ENCODE peak calls at places on chromosomes 6 and 20, in nine cellular contexts. D, X, N, S, L, F, Y, W and T are unnamed samples.

GRCh38 chr6:53458097-53458866 is 86.6 kb downstream of the GCLC start:
- DNase-seq in D (no peak), X (no peak), N (no peak), S (no peak), L (no peak), F (no peak), Y (no peak), W (no peak), T (peak)

GRCh38 chr6:47268572-47269187 is 41.0 kb downstream of the TNFRSF21 start:
- DNase-seq in D (no peak), X (no peak), N (no peak), S (no peak), L (no peak), F (no peak), Y (no peak), W (no peak), T (no peak)

GRCh38 chr6:167141667-167142432 is 15.9 kb downstream of the GPR31 start:
- DNase-seq in D (no peak), X (no peak), N (peak), S (no peak), L (peak), F (no peak), Y (no peak), W (peak), T (peak)

GRCh38 chr20:21173496-21174025 is 47.7 kb downstream of the KIZ start:
- DNase-seq in D (no peak), X (no peak), N (no peak), S (no peak), L (peak), F (peak), Y (no peak), W (no peak), T (no peak)

GRCh38 chr20:16283978-16284377 is 289.3 kb downstream of the KIF16B start:
- DNase-seq in D (no peak), X (no peak), N (peak), S (no peak), L (no peak), F (no peak), Y (no peak), W (no peak), T (no peak)

GRCh38 chr6:7243188-7243942 is 69.6 kb downstream of the SSR1 start:
- DNase-seq in D (no peak), X (peak), N (peak), S (no peak), L (peak), F (peak), Y (peak), W (peak), T (no peak)

GRCh38 chr6:90216081-90216977 is 80.3 kb downstream of the BACH2 start:
- DNase-seq in D (peak), X (no peak), N (peak), S (no peak), L (no peak), F (peak), Y (peak), W (peak), T (peak)

GRCh38 chr6:7236312-7237209 is 76.4 kb downstream of the SSR1 start:
- DNase-seq in D (no peak), X (no peak), N (no peak), S (no peak), L (no peak), F (no peak), Y (no peak), W (no peak), T (no peak)

GRCh38 chr6:128413291-128413690 is 107.1 kb downstream of the PTPRK start:
- DNase-seq in D (no peak), X (no peak), N (no peak), S (no peak), L (no peak), F (no peak), Y (no peak), W (no peak), T (no peak)

GRCh38 chr20:35145141-35145564 is 2.0 kb downstream of the EDEM2 start:
- DNase-seq in D (peak), X (peak), N (peak), S (peak), L (peak), F (peak), Y (peak), W (peak), T (no peak)

GRCh38 chr6:144778773-144779531 is 493.8 kb downstream of the UTRN start:
- DNase-seq in D (no peak), X (no peak), N (no peak), S (no peak), L (no peak), F (no peak), Y (no peak), W (no peak), T (no peak)

GRCh38 chr6:68880050-68880449 is 245.0 kb downstream of the ADGRB3 start:
- DNase-seq in D (no peak), X (no peak), N (no peak), S (no peak), L (no peak), F (no peak), Y (no peak), W (no peak), T (no peak)

GRCh38 chr6:57257911-57258541 is 35.9 kb upstream of the RAB23 start:
- DNase-seq in D (no peak), X (peak), N (no peak), S (no peak), L (peak), F (peak), Y (peak), W (no peak), T (no peak)

GRCh38 chr6:147660334-147661311 is 152.1 kb downstream of the SAMD5 start:
- DNase-seq in D (no peak), X (no peak), N (no peak), S (no peak), L (no peak), F (no peak), Y (no peak), W (no peak), T (no peak)

GRCh38 chr6:2127484-2127911 is 117.9 kb downstream of the GMDS start:
- DNase-seq in D (peak), X (no peak), N (no peak), S (no peak), L (peak), F (no peak), Y (no peak), W (no peak), T (peak)

GRCh38 chr20:50274570-50275430 is 84.2 kb downstream of the CEBPB start:
- DNase-seq in D (peak), X (no peak), N (peak), S (no peak), L (no peak), F (no peak), Y (no peak), W (no peak), T (no peak)

GRCh38 chr20:49798718-49799117 is 13.9 kb upstream of the SLC9A8 start:
- DNase-seq in D (no peak), X (no peak), N (no peak), S (no peak), L (no peak), F (no peak), Y (no peak), W (no peak), T (no peak)

GRCh38 chr20:45890077-45890996 is 671 bp downstream of the NEURL2 start:
- DNase-seq in D (peak), X (peak), N (peak), S (peak), L (peak), F (peak), Y (peak), W (peak), T (peak)

GRCh38 chr20:35978041-35978513 is 9.7 kb downstream of the CNBD2 start:
- DNase-seq in D (peak), X (no peak), N (no peak), S (no peak), L (peak), F (peak), Y (peak), W (no peak), T (no peak)

GRCh38 chr20:23103284-23104018 is 17.3 kb upstream of the CD93 start:
- DNase-seq in D (no peak), X (no peak), N (no peak), S (no peak), L (peak), F (no peak), Y (no peak), W (no peak), T (no peak)

GRCh38 chr20:23105193-23105592 is 19.1 kb upstream of the CD93 start:
- DNase-seq in D (no peak), X (no peak), N (no peak), S (no peak), L (no peak), F (no peak), Y (no peak), W (no peak), T (no peak)

GRCh38 chr20:23108871-23109270 is 22.7 kb upstream of the CD93 start:
- DNase-seq in D (no peak), X (no peak), N (no peak), S (no peak), L (no peak), F (no peak), Y (no peak), W (no peak), T (no peak)

GRCh38 chr20:23101696-23102095 is 15.6 kb upstream of the CD93 start:
- DNase-seq in D (no peak), X (no peak), N (no peak), S (no peak), L (no peak), F (no peak), Y (no peak), W (no peak), T (no peak)

DNA sequence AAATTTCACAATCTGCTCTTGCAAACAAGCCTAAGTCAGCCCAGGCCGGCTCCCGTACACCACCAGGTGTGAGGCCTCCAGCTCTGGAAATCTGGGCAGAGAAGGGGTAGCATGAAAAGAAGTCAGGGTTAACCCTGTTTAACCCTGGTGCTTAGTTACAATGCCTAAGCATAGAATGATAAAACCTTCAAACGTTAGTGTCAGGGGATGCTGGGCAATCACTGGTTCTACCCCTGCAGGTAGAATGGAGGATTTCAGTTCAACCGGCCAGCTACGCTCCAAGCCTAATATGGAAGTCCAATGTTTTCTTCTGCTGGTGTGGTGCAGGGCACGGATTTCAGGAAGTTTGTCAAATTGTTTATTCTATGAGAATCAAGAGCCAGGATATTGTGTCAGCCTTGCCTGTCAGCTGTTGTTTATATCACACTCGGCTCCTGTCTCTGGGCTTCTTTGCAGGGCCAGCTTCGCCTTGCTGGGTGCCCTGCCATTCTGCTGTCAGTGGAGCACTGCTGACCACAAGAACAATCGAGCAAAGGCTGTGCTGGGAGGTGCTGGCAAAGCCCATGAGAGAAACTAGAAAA is 20.2 kb upstream of the CD93 start:
- DNase-seq in D (no peak), X (no peak), N (peak), S (no peak), L (peak), F (peak), Y (no peak), W (no peak), T (no peak)
- TF ChIP-seq CTCF in D (no peak), X (peak), N (no peak), S (no peak), L (peak), F (no peak), Y (no peak), W (no peak), T (no peak)

DNA sequence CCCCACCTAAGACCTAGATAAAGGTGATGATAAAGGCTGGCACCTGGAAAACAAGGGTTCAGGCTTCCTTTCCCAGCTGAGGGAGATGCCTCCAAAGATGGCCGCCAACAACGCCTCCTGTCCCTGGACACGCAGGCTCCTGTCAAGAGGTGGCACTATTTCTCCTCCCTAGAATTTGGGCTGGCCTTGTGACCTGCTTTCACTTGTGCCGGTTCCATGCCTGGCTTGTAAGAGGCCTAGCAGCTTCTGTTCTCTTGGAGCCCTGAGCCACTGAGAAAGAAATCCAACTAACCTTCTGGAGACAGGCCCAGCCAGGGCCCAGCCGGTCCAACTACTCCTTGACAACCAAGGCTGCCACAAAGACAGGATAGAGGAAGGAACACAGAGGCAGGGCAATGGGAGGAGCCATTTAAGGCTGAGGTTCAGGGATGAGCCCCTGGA is 60.2 kb upstream of the RALY start:
- DNase-seq in D (peak), X (peak), N (peak), S (peak), L (peak), F (peak), Y (peak), W (peak), T (no peak)
- TF ChIP-seq CTCF in D (no peak), X (peak), N (peak), S (peak), L (peak), F (peak), Y (peak), W (no peak), T (no peak)

DNA sequence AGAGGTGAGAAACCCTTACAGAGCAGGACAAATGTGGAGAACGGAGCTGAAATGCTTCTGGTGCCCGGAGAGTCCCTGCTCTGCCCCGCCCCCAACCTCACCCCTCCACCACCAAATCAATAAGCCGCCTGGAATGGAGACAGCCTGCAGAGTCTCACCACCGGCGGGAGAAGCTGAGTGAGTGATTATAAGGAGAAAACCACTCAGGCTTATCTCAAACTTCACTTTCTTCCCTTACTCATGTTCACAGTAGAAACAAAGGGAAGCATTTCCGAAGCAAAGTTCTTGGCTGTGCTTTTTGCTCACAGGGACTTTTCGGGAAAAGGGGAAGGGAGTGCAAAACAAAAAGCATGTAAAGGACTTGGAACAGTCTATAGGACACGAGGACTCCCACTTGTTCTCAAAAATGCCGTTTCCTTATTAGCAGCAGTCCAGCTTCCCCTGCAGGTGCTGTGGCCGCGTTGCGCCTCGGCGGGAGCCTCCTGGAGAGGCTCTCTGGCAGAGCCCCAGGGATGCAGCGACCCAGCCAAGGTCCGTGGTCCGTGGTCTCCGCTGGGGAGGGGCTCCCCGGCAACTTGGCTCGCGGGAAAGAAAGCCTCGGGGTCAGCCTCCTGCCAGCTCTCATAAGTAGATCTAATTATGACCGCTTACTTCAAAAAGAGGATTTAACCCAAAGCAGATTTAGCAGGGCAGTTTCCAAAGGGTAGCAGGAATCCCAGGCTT is 64.8 kb upstream of the TMEM30A start:
- DNase-seq in D (no peak), X (peak), N (peak), S (no peak), L (peak), F (peak), Y (no peak), W (no peak), T (no peak)
- TF ChIP-seq CTCF in D (no peak), X (peak), N (no peak), S (peak), L (peak), F (no peak), Y (no peak), W (no peak), T (no peak)

GRCh38 chr6:34551720-34552119 is 4.4 kb downstream of the SPDEF start:
- DNase-seq in D (no peak), X (no peak), N (no peak), S (no peak), L (no peak), F (no peak), Y (no peak), W (no peak), T (no peak)
- TF ChIP-seq CTCF in D (no peak), X (no peak), N (no peak), S (no peak), L (no peak), F (no peak), Y (no peak), W (no peak), T (no peak)

DNA sequence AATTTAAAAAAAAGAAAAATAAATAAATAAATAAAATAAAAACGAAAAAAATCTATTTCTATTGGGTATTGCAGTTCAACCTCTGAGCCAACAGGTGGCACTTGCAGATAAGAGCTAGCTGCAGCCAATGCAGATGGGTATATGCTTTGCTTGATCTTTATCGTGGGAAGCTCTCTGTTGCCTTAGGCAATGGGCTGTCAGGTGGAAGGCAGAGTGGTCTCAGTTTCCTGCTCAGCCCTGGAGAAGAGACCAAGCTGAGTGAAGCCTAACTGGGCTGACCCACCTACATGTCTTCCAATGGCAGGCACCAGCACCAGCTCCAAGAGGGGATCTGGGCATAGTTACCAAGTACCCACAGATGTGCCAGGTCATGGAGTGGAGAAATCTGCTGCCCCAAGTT is 95.0 kb downstream of the AK9 start:
- DNase-seq in D (no peak), X (peak), N (peak), S (no peak), L (peak), F (peak), Y (peak), W (no peak), T (no peak)
- TF ChIP-seq CTCF in D (no peak), X (peak), N (no peak), S (peak), L (peak), F (peak), Y (peak), W (peak), T (no peak)

GRCh38 chr6:84763397-84764331 is 734 bp downstream of the TBX18 start:
- DNase-seq in D (peak), X (peak), N (no peak), S (peak), L (peak), F (peak), Y (peak), W (no peak), T (no peak)
- TF ChIP-seq CTCF in D (no peak), X (no peak), N (no peak), S (no peak), L (peak), F (no peak), Y (peak), W (no peak), T (no peak)

GRCh38 chr20:37902504-37903313 is at the start of gene VSTM2L:
- DNase-seq in D (no peak), X (peak), N (no peak), S (peak), L (peak), F (peak), Y (peak), W (no peak), T (peak)

GRCh38 chr20:37903317-37904007 is 535 bp downstream of the VSTM2L start:
- DNase-seq in D (no peak), X (no peak), N (no peak), S (no peak), L (no peak), F (no peak), Y (no peak), W (no peak), T (peak)

GRCh38 chr20:37904008-37904675 is 1.2 kb downstream of the VSTM2L start:
- DNase-seq in D (no peak), X (no peak), N (no peak), S (no peak), L (no peak), F (no peak), Y (no peak), W (no peak), T (no peak)

GRCh38 chr20:37901280-37901666 is 1.7 kb upstream of the VSTM2L start:
- DNase-seq in D (no peak), X (no peak), N (no peak), S (no peak), L (peak), F (no peak), Y (no peak), W (no peak), T (no peak)

GRCh38 chr20:37901667-37902503 is 1.0 kb upstream of the VSTM2L start:
- DNase-seq in D (no peak), X (peak), N (peak), S (peak), L (peak), F (peak), Y (peak), W (no peak), T (peak)
- TF ChIP-seq CTCF in D (no peak), X (peak), N (no peak), S (peak), L (peak), F (peak), Y (peak), W (no peak), T (no peak)